ENCODE peak calls at places on chromosomes 2 and 18, in ten cellular contexts. H is left ventricle myocardium inferior, O is right atrium auricular region, V is tibial nerve, J is HCT116, G is PC-3, P is endothelial cell of umbilical vein, B is cardiac muscle cell, R is hepatocyte, Y is mammary epithelial cell. I is an unnamed sample. For H3K36me3 and H3K27me3, the result is how much of the 10 kb centered on the place peaks cover.

GRCh38 chr18:62868645-62869044 is 153.3 kb downstream of the PHLPP1 start:
- DNase-seq in H (no peak), O (no peak), V (no peak), J (no peak), G (no peak), P (no peak), B (no peak), R (no peak), Y (no peak), I (no peak)

GRCh38 chr2:157055660-157056199 is 201.8 kb upstream of the GALNT5 start:
- DNase-seq in H (no peak), O (no peak), V (peak), J (peak), G (peak), P (peak), B (peak), R (peak), Y (peak), I (no peak)

GRCh38 chr2:193845604-193846003 is 1650.9 kb upstream of the TMEFF2 start:
- DNase-seq in H (no peak), O (no peak), V (no peak), J (no peak), G (peak), P (peak), B (no peak), R (peak), Y (peak), I (no peak)

GRCh38 chr2:59177748-59178147 is 936.6 kb upstream of the FANCL start:
- DNase-seq in H (no peak), O (no peak), V (no peak), J (no peak), G (no peak), P (no peak), B (no peak), R (no peak), Y (no peak), I (no peak)

GRCh38 chr2:20108655-20109396 is 57.4 kb upstream of the LAPTM4A start:
- DNase-seq in H (no peak), O (no peak), V (no peak), J (no peak), G (peak), P (no peak), B (no peak), R (peak), Y (peak), I (no peak)

GRCh38 chr2:111049792-111050640 is 70.7 kb upstream of the BCL2L11 start:
- DNase-seq in H (no peak), O (peak), V (no peak), J (no peak), G (no peak), P (peak), B (peak), R (peak), Y (peak), I (no peak)

GRCh38 chr2:240432820-240433801 is 2.4 kb upstream of the GPC1 start:
- DNase-seq in H (peak), O (no peak), V (no peak), J (no peak), G (no peak), P (no peak), B (no peak), R (no peak), Y (no peak), I (peak)

GRCh38 chr2:109558076-109558882 is 55.5 kb downstream of the SEPTIN10 start:
- DNase-seq in H (no peak), O (no peak), V (no peak), J (peak), G (peak), P (peak), B (no peak), R (peak), Y (peak), I (no peak)

GRCh38 chr2:3377279-3377611 is 373 bp downstream of the EIPR1 start:
- DNase-seq in H (no peak), O (no peak), V (no peak), J (peak), G (peak), P (no peak), B (no peak), R (no peak), Y (no peak), I (no peak)

GRCh38 chr2:3376821-3377220 is 797 bp downstream of the EIPR1 start:
- DNase-seq in H (no peak), O (no peak), V (no peak), J (no peak), G (no peak), P (no peak), B (no peak), R (no peak), Y (no peak), I (no peak)

GRCh38 chr2:3379339-3379646 is 201 bp upstream of the TRAPPC12 start:
- DNase-seq in H (no peak), O (no peak), V (no peak), J (no peak), G (no peak), P (no peak), B (no peak), R (no peak), Y (no peak), I (no peak)

GRCh38 chr2:3379647-3380534 is at the start of gene TRAPPC12:
- DNase-seq in H (peak), O (peak), V (peak), J (peak), G (peak), P (peak), B (peak), R (peak), Y (peak), I (peak)

GRCh38 chr2:3377612-3378432 is at the start of gene EIPR1:
- DNase-seq in H (peak), O (peak), V (peak), J (peak), G (peak), P (peak), B (peak), R (peak), Y (peak), I (peak)
- TF ChIP-seq CTCF in H (peak), O (no peak), V (no peak), J (no peak), G (no peak), P (peak), B (no peak), R (no peak), Y (no peak), I (no peak)

GRCh38 chr2:219637842-219638185 is 10.4 kb downstream of the SLC4A3 start:
- DNase-seq in H (no peak), O (no peak), V (no peak), J (no peak), G (no peak), P (no peak), B (no peak), R (no peak), Y (no peak), I (no peak)
- H3K36me3 ChIP-seq in H (under half), O (half or more), V (under half), J (under half), G (under half), P (under half), B (under half), R (under half), Y (under half), I (under half)

GRCh38 chr2:242043538-242044205 is 174.1 kb downstream of the RTP5 start:
- DNase-seq in H (no peak), O (no peak), V (no peak), J (no peak), G (no peak), P (no peak), B (no peak), R (no peak), Y (no peak), I (no peak)

GRCh38 chr2:242040681-242041080 is 171.2 kb downstream of the RTP5 start:
- DNase-seq in H (no peak), O (no peak), V (no peak), J (no peak), G (no peak), P (no peak), B (no peak), R (no peak), Y (no peak), I (no peak)

GRCh38 chr2:242046184-242046826 is 176.8 kb downstream of the RTP5 start:
- DNase-seq in H (no peak), O (no peak), V (no peak), J (no peak), G (no peak), P (no peak), B (no peak), R (no peak), Y (no peak), I (no peak)

GRCh38 chr2:242041816-242042215 is 172.3 kb downstream of the RTP5 start:
- DNase-seq in H (no peak), O (no peak), V (no peak), J (no peak), G (no peak), P (no peak), B (no peak), R (no peak), Y (no peak), I (no peak)

DNA sequence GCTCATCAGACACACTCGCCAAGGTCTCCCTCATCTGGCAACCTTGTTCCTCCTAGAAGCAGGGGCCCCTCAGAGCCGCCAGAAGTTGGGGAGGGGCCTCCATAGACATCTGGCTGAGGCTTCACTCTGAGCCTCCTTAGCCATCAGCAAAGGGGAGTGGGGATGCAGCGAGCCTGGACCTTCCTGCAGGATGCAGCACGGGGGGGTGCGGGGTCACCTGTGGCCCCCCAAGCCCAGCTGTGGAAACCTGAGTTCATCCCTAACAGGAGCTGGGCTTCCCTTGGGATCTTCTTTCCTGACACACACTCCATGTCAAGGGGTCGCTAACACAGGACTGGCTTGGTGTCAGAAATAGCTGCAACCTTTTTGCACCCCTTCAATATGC is 174.7 kb downstream of the RTP5 start:
- DNase-seq in H (no peak), O (no peak), V (no peak), J (no peak), G (no peak), P (no peak), B (no peak), R (no peak), Y (no peak), I (no peak)
- H3K27me3 ChIP-seq in H (half or more), O (under half), V (under half), J (under half), G (under half), P (under half), B (under half), R (under half), Y (under half), I (under half)

DNA sequence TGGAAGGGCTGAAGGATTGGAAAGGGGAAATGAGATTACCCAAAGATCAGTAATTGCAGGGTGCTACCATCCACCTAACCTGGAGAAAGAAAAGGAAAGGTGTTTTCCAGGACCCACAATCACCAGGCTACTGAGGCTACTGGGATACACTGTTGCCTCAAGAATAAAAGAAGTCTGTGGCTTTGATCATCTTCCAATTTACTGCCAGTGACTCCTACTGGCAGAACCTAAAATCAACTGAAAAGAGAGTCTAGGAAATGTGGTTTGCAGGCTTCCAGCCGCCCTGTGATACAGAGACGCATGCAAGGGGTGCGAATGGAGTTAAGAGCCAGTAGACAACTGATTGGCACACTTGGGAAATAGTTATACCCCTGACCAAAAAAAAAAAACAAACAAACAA is 16.6 kb upstream of the TTL start:
- DNase-seq in H (no peak), O (no peak), V (no peak), J (no peak), G (peak), P (peak), B (no peak), R (no peak), Y (no peak), I (no peak)
- TF ChIP-seq CTCF in H (peak), O (no peak), V (no peak), J (peak), G (peak), P (no peak), B (peak), R (no peak), Y (peak), I (no peak)

GRCh38 chr18:2797951-2798350 is 48.9 kb upstream of the EMILIN2 start:
- DNase-seq in H (no peak), O (no peak), V (no peak), J (no peak), G (no peak), P (no peak), B (no peak), R (no peak), Y (no peak), I (no peak)
- H3K36me3 ChIP-seq in H (half or more), O (under half), V (half or more), J (under half), G (under half), P (under half), B (under half), R (under half), Y (under half), I (under half)

DNA sequence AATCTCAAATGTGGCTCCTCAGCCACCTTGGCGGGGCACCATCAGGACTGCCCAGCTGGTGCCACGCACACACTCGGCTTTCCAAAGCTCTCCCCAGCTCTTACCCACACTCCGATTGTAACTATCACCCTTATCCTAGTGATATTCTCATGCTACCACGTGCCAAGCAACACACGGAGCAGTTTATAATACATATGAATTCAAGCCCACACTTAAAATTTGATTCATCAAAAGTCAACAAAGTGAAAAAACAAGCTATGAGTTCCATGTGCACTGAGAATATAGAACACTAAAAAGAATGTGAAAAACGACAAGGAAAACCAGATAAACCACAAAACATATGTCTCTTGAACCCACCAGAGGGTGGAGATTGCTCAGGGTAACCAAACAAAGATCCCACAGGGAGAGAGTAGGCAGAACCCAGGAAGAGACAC is 31.6 kb downstream of the LONRF2 start:
- DNase-seq in H (no peak), O (peak), V (no peak), J (no peak), G (no peak), P (no peak), B (no peak), R (no peak), Y (no peak), I (no peak)
- H3K27me3 ChIP-seq in H (under half), O (under half), V (under half), J (under half), G (under half), P (under half), B (under half), R (under half), Y (under half), I (under half)

DNA sequence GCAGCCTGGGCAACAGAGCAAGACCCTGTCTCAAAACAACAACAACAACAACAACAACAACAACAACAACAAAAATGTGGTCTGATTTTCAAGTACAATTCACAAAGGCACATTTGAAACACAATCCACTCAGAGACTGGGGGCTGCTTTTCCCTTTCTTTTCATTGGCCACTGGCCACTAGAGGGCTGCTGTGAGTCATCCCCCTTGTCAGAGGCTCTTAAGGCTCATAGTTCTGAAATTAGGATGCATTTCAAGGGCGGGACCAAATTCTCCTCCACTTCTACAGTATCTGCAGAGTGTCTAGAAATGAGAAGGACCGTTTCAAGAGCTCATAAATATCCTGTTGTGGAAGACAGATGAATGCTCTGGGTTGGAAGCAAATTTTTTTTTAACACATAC is 285.4 kb downstream of the NRXN1 start:
- DNase-seq in H (no peak), O (no peak), V (no peak), J (peak), G (peak), P (peak), B (peak), R (peak), Y (peak), I (no peak)
- TF ChIP-seq CTCF in H (peak), O (no peak), V (no peak), J (peak), G (peak), P (peak), B (peak), R (peak), Y (peak), I (peak)

GRCh38 chr2:229856416-229856815 is 65.4 kb downstream of the TRIP12 start:
- DNase-seq in H (no peak), O (no peak), V (no peak), J (no peak), G (no peak), P (no peak), B (no peak), R (no peak), Y (no peak), I (peak)
- H3K36me3 ChIP-seq in H (under half), O (under half), V (under half), J (under half), G (under half), P (under half), B (under half), R (under half), Y (under half), I (under half)